ENCODE peak calls at places on chromosomes 12 and 14, in five cellular contexts. One of them, this sample, is unnamed.

GRCh38 chr14:95162641-95163040 is 5.3 kb upstream of the DICER1 start:
- DNase-seq in HCT116: no peak
- DNase-seq in SK-N-SH: no peak
- DNase-seq in endothelial cell of umbilical vein: no peak
- DNase-seq in HepG2: no peak
- DNase-seq in this sample: no peak

GRCh38 chr14:61190341-61190740 is 90.8 kb downstream of the TMEM30B start:
- DNase-seq in HCT116: no peak
- DNase-seq in SK-N-SH: no peak
- DNase-seq in endothelial cell of umbilical vein: no peak
- DNase-seq in HepG2: no peak
- DNase-seq in this sample: no peak

GRCh38 chr14:56160058-56160457 is 41.8 kb downstream of the PELI2 start:
- DNase-seq in HCT116: no peak
- DNase-seq in SK-N-SH: no peak
- DNase-seq in endothelial cell of umbilical vein: no peak
- DNase-seq in HepG2: no peak
- DNase-seq in this sample: no peak

GRCh38 chr14:99382781-99383456 is 97.7 kb downstream of the SETD3 start:
- DNase-seq in HCT116: no peak
- DNase-seq in SK-N-SH: no peak
- DNase-seq in endothelial cell of umbilical vein: no peak
- DNase-seq in HepG2: no peak
- DNase-seq in this sample: no peak

GRCh38 chr12:82359115-82359478 is 768 bp downstream of the METTL25 start:
- DNase-seq in HCT116: no peak
- DNase-seq in SK-N-SH: peak
- DNase-seq in endothelial cell of umbilical vein: no peak
- DNase-seq in HepG2: no peak
- DNase-seq in this sample: no peak

GRCh38 chr12:54701940-54702592 is 53.9 kb upstream of the DCD start:
- DNase-seq in HCT116: peak
- DNase-seq in SK-N-SH: peak
- DNase-seq in endothelial cell of umbilical vein: peak
- DNase-seq in HepG2: peak
- DNase-seq in this sample: peak

GRCh38 chr12:2288001-2288400 is 235.2 kb downstream of the CACNA1C start:
- DNase-seq in HCT116: no peak
- DNase-seq in SK-N-SH: no peak
- DNase-seq in endothelial cell of umbilical vein: no peak
- DNase-seq in HepG2: no peak
- DNase-seq in this sample: no peak

GRCh38 chr12:3199551-3200031 is 122.4 kb downstream of the TSPAN9 start:
- DNase-seq in HCT116: no peak
- DNase-seq in SK-N-SH: peak
- DNase-seq in endothelial cell of umbilical vein: no peak
- DNase-seq in HepG2: no peak
- DNase-seq in this sample: no peak

GRCh38 chr12:108854055-108854452 is 3.3 kb downstream of the SSH1 start:
- DNase-seq in HCT116: no peak
- DNase-seq in SK-N-SH: no peak
- DNase-seq in endothelial cell of umbilical vein: no peak
- DNase-seq in HepG2: peak
- DNase-seq in this sample: no peak

GRCh38 chr14:100471451-100472093 is 115.6 kb downstream of the BEGAIN start:
- DNase-seq in HCT116: peak
- DNase-seq in SK-N-SH: no peak
- DNase-seq in endothelial cell of umbilical vein: no peak
- DNase-seq in HepG2: no peak
- DNase-seq in this sample: no peak

GRCh38 chr12:5524769-5525436 is 93.0 kb downstream of the NTF3 start:
- DNase-seq in HCT116: no peak
- DNase-seq in SK-N-SH: no peak
- DNase-seq in endothelial cell of umbilical vein: no peak
- DNase-seq in HepG2: no peak
- DNase-seq in this sample: no peak

GRCh38 chr12:82361461-82361915 is 3.2 kb downstream of the METTL25 start:
- DNase-seq in HCT116: no peak
- DNase-seq in SK-N-SH: no peak
- DNase-seq in endothelial cell of umbilical vein: no peak
- DNase-seq in HepG2: no peak
- DNase-seq in this sample: no peak

GRCh38 chr12:28242888-28243633 is 52.8 kb downstream of the CCDC91 start:
- DNase-seq in HCT116: no peak
- DNase-seq in SK-N-SH: no peak
- DNase-seq in endothelial cell of umbilical vein: peak
- DNase-seq in HepG2: no peak
- DNase-seq in this sample: no peak

GRCh38 chr14:104930526-104931322 is 6.0 kb downstream of the PLD4 start:
- DNase-seq in HCT116: no peak
- DNase-seq in SK-N-SH: no peak
- DNase-seq in endothelial cell of umbilical vein: no peak
- DNase-seq in HepG2: no peak
- DNase-seq in this sample: no peak

GRCh38 chr12:53004582-53004981 is 1.7 kb upstream of the EIF4B start:
- DNase-seq in HCT116: no peak
- DNase-seq in SK-N-SH: no peak
- DNase-seq in endothelial cell of umbilical vein: no peak
- DNase-seq in HepG2: no peak
- DNase-seq in this sample: no peak

GRCh38 chr12:53005215-53005985 is 856 bp upstream of the EIF4B start:
- DNase-seq in HCT116: no peak
- DNase-seq in SK-N-SH: peak
- DNase-seq in endothelial cell of umbilical vein: no peak
- DNase-seq in HepG2: no peak
- DNase-seq in this sample: no peak

GRCh38 chr12:53004178-53004577 is 2.1 kb upstream of the EIF4B start:
- DNase-seq in HCT116: no peak
- DNase-seq in SK-N-SH: no peak
- DNase-seq in endothelial cell of umbilical vein: no peak
- DNase-seq in HepG2: no peak
- DNase-seq in this sample: no peak

GRCh38 chr12:53006810-53007742 is 820 bp downstream of the EIF4B start:
- DNase-seq in HCT116: peak
- DNase-seq in SK-N-SH: peak
- DNase-seq in endothelial cell of umbilical vein: peak
- DNase-seq in HepG2: peak
- DNase-seq in this sample: no peak

DNA sequence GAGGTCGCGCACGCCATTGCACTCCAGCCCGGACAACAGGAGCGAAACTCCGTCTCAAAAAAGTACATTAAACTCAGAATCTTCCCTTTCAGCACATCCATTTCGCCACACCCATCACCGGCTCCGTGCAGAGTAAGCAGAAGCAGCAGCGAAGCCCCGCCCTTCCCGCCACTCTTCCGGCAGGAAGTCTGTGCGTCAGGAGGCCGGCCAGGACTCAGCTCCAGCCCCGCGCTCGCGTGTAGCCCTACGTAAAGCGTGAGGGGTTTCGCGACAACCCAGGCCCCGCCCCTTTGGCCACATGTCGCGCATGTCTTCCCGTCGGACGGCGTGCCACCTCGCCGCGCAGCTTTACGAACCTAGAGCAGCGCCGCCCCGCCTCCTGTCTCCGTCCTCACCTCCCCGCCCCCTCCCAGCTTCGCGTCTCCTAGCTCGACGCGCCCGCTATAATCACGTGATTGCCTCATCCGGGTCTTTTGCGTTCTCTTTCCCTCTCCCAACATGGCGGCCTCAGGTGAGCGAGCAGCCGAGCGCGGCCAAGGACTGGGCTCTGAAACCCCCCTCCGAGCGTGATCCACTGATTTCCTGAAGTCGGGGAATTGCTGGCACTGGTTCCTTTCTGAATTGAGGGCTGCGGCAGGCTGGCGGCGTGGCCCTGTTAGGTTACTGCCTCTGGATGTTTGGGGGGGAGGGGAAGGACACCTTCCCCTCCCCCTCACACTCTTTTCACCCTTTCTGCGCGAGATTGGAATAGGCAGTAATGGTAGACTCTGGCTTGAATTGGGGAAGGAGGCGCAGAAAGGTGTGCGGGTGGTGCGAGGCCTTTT is at the start of gene EIF4B:
- DNase-seq in HCT116: peak
- DNase-seq in SK-N-SH: peak
- DNase-seq in endothelial cell of umbilical vein: peak
- DNase-seq in HepG2: peak
- DNase-seq in this sample: peak
- H3K4me3 ChIP-seq in HCT116: peak
- H3K4me3 ChIP-seq in SK-N-SH: peak
- H3K4me3 ChIP-seq in endothelial cell of umbilical vein: peak
- H3K4me3 ChIP-seq in HepG2: peak
- H3K4me3 ChIP-seq in this sample: peak

DNA sequence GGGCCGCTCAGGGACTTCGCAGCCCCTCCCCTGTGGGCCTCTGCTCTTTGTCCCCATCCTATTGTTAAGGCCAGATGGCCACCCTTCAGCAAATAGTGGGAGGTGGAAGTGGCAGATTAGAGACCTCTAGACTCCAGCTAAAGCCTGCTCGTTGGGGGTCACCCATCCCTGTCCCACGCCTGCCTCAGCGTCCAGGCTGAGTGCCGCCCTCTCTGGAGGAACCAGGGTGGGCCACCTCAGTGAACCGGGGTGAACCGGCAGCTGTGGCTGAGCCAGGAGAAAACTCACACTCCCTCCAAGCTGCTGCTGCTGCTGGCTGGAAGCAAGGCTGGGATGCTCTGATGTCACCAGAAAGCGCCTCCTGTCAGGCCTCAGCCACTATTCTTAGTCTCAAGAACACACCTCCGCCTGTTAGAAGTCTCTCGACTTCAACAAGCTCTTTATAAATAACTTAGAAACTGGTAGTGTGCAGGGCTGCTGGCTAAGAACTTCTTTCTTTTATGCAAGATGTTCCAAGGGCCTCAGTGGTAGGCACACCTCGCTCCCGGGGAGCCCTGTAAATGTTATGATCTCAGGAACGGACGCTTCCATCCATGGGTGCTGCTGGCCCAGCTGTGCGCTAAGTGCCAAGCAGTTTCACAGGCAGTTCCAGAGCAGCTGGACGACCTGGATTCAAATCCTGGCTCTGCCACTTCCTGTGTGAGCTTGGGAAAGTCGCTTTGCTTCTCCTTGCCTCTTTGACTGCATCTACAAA is 19.8 kb upstream of the TESC start:
- DNase-seq in HCT116: no peak
- DNase-seq in SK-N-SH: no peak
- DNase-seq in endothelial cell of umbilical vein: no peak
- DNase-seq in HepG2: peak
- DNase-seq in this sample: no peak
- H3K9ac ChIP-seq in HCT116: no peak
- H3K9ac ChIP-seq in SK-N-SH: no peak
- H3K9ac ChIP-seq in endothelial cell of umbilical vein: no peak
- H3K9ac ChIP-seq in HepG2: peak
- H3K9ac ChIP-seq in this sample: no peak

GRCh38 chr12:92164712-92165111 is 19.1 kb upstream of the BTG1 start:
- DNase-seq in HCT116: no peak
- DNase-seq in SK-N-SH: no peak
- DNase-seq in endothelial cell of umbilical vein: no peak
- DNase-seq in HepG2: no peak
- DNase-seq in this sample: no peak
- TF ChIP-seq POLR2AphosphoS5 in HCT116: no peak
- TF ChIP-seq POLR2AphosphoS5 in SK-N-SH: no peak
- TF ChIP-seq POLR2AphosphoS5 in endothelial cell of umbilical vein: no peak
- TF ChIP-seq POLR2AphosphoS5 in HepG2: no peak
- TF ChIP-seq POLR2AphosphoS5 in this sample: no peak

DNA sequence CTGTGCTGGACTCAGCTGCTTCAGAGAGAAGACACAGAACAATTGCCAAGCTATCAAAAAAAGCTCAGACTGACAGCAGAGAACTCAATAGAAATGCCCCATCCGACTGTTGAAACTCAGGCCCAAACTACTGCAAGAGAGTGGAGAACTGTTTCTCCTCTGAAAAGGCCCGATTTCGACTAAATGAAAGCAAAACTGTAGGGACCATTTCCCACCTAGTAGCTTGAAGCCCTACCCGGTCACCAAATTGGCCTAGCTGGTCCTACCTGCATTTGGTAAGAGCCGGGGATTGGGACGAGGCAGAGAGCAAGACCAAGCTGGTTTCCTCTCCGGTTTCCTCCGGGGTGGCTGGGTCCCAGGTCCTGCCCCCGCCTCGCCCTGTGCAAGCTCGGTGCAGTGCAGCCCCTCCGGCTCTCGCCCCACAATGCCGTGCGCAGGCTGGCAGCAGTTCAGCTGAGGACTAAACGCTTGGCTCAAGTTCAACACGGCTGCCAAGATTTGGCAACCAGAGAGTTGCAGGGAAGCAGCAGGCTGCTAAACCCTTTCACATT is 1180.6 kb downstream of the VRK1 start:
- DNase-seq in HCT116: no peak
- DNase-seq in SK-N-SH: peak
- DNase-seq in endothelial cell of umbilical vein: no peak
- DNase-seq in HepG2: no peak
- DNase-seq in this sample: peak
- H3K4me3 ChIP-seq in HCT116: no peak
- H3K4me3 ChIP-seq in SK-N-SH: no peak
- H3K4me3 ChIP-seq in endothelial cell of umbilical vein: no peak
- H3K4me3 ChIP-seq in HepG2: no peak
- H3K4me3 ChIP-seq in this sample: peak

GRCh38 chr14:21309238-21309636 is 29.4 kb downstream of the RPGRIP1 start:
- DNase-seq in HCT116: no peak
- DNase-seq in SK-N-SH: no peak
- DNase-seq in endothelial cell of umbilical vein: no peak
- DNase-seq in HepG2: no peak
- DNase-seq in this sample: no peak
- H3K9ac ChIP-seq in HCT116: peak
- H3K9ac ChIP-seq in SK-N-SH: no peak
- H3K9ac ChIP-seq in endothelial cell of umbilical vein: no peak
- H3K9ac ChIP-seq in HepG2: peak
- H3K9ac ChIP-seq in this sample: no peak

This sample was measured in SK-N-MC.